ENCODE peak calls at places on chromosomes 4 and X, in four cellular contexts. Z, E, H and X are unnamed samples.

GRCh38 chr4:137226900-137227299 is 305.4 kb downstream of the PCDH18 start:
- DNase-seq in Z (no peak), E (no peak), H (peak; percentile 9), X (no peak)

GRCh38 chr4:139286186-139286698 is 6.2 kb upstream of the MGARP start:
- DNase-seq in Z (no peak), E (peak; percentile 52), H (no peak), X (no peak)

GRCh38 chrX:134692990-134693389 is 34.7 kb upstream of the PLAC1 start:
- DNase-seq in Z (no peak), E (peak; percentile 79), H (no peak), X (no peak)

GRCh38 chrX:70454441-70455365 is 10.1 kb downstream of the DLG3 start:
- DNase-seq in Z (peak; percentile 50), E (peak; percentile 23), H (peak; percentile 73), X (peak; percentile 84)

GRCh38 chrX:103628386-103629290 is at the start of gene TCEAL1:
- DNase-seq in Z (peak; percentile 10), E (peak; percentile 38), H (peak; percentile 28), X (peak; percentile 65)

GRCh38 chr4:38058186-38058585 is 98.0 kb downstream of the PTTG2 start:
- DNase-seq in Z (no peak), E (no peak), H (no peak), X (no peak)

GRCh38 chrX:122866527-122866926 is 317.6 kb upstream of the GRIA3 start:
- DNase-seq in Z (no peak), E (peak; percentile 90), H (no peak), X (no peak)

GRCh38 chrX:11944486-11944885 is 186.4 kb downstream of the MSL3 start:
- DNase-seq in Z (no peak), E (peak; percentile 39), H (peak; percentile 38), X (peak; percentile 13)

GRCh38 chrX:46803140-46803539 is 33.7 kb upstream of the RP2 start:
- DNase-seq in Z (no peak), E (no peak), H (no peak), X (no peak)

GRCh38 chrX:41600266-41600665 is 88.5 kb upstream of the GPR34 start:
- DNase-seq in Z (no peak), E (peak; percentile 83), H (no peak), X (no peak)

GRCh38 chr4:74610491-74610890 is 165.6 kb downstream of the AREG start:
- DNase-seq in Z (no peak), E (no peak), H (no peak), X (no peak)

GRCh38 chr4:118816538-118817177 is 19.3 kb downstream of the SEC24D start:
- DNase-seq in Z (no peak), E (peak; percentile 58), H (no peak), X (peak; percentile 7)

GRCh38 chr4:59920414-59920813 is 1279.7 kb upstream of the ADGRL3 start:
- DNase-seq in Z (no peak), E (no peak), H (no peak), X (no peak)

GRCh38 chr4:53929955-53930798 is 134.2 kb downstream of the CHIC2 start:
- DNase-seq in Z (peak; percentile 31), E (peak; percentile 86), H (peak; percentile 68), X (peak; percentile 82)

GRCh38 chr4:94534401-94535312 is 82.9 kb downstream of the PDLIM5 start:
- DNase-seq in Z (no peak), E (no peak), H (no peak), X (no peak)

GRCh38 chr4:40180356-40180755 is 16.5 kb upstream of the RHOH start:
- DNase-seq in Z (no peak), E (peak; percentile 91), H (no peak), X (no peak)

GRCh38 chr4:114312349-114312748 is 286.3 kb upstream of the UGT8 start:
- DNase-seq in Z (no peak), E (no peak), H (no peak), X (no peak)

GRCh38 chr4:164856396-164856795 is 20.6 kb upstream of the APELA start:
- DNase-seq in Z (no peak), E (no peak), H (no peak), X (no peak)

GRCh38 chrX:100904433-100904832 is 24.3 kb downstream of the XKRX start:
- DNase-seq in Z (no peak), E (no peak), H (no peak), X (no peak)

GRCh38 chr4:129623233-129623632 is 527.3 kb downstream of the C4orf33 start:
- DNase-seq in Z (no peak), E (no peak), H (no peak), X (no peak)

GRCh38 chrX:118208476-118208875 is 91.9 kb upstream of the KLHL13 start:
- DNase-seq in Z (no peak), E (no peak), H (no peak), X (no peak)

GRCh38 chr4:185728886-185729285 is 83.1 kb downstream of the SORBS2 start:
- DNase-seq in Z (no peak), E (no peak), H (no peak), X (no peak)

GRCh38 chr4:136337216-136337615 is 1195.1 kb downstream of the PCDH18 start:
- DNase-seq in Z (no peak), E (no peak), H (no peak), X (no peak)

GRCh38 chr4:115454228-115454627 is 340.8 kb upstream of the NDST4 start:
- DNase-seq in Z (no peak), E (no peak), H (no peak), X (no peak)

GRCh38 chr4:73698217-73698616 is 42.2 kb upstream of the CXCL8 start:
- DNase-seq in Z (no peak), E (peak; percentile 81), H (no peak), X (no peak)

GRCh38 chrX:16517206-16517605 is 132.8 kb upstream of the S100G start:
- DNase-seq in Z (no peak), E (no peak), H (no peak), X (no peak)

GRCh38 chr4:139658185-139658584 is 7.4 kb upstream of the MGST2 start:
- DNase-seq in Z (no peak), E (no peak), H (no peak), X (peak; percentile 43)

GRCh38 chr4:22875592-22876257 is 183.0 kb downstream of the GBA3 start:
- DNase-seq in Z (no peak), E (no peak), H (no peak), X (no peak)

GRCh38 chr4:187073820-187074219 is 350.2 kb upstream of the FAT1 start:
- DNase-seq in Z (no peak), E (no peak), H (no peak), X (no peak)

GRCh38 chr4:15976456-15977096 is 13.6 kb upstream of the FGFBP2 start:
- DNase-seq in Z (no peak), E (no peak), H (no peak), X (no peak)

GRCh38 chr4:40992472-40993298 is 221.7 kb downstream of the APBB2 start:
- DNase-seq in Z (no peak), E (peak; percentile 87), H (no peak), X (peak; percentile 22)

GRCh38 chrX:117835034-117835433 is 281.6 kb downstream of the KLHL13 start:
- DNase-seq in Z (no peak), E (no peak), H (peak; percentile 4), X (no peak)

GRCh38 chr4:169337510-169337909 is 66.8 kb upstream of the SH3RF1 start:
- DNase-seq in Z (no peak), E (peak; percentile 99), H (no peak), X (no peak)

GRCh38 chr4:134777626-134778025 is 576.0 kb upstream of the PABPC4L start:
- DNase-seq in Z (no peak), E (no peak), H (peak; percentile 9), X (no peak)

GRCh38 chr4:124018383-124019317 is 622.1 kb downstream of the SPRY1 start:
- DNase-seq in Z (no peak), E (peak; percentile 59), H (no peak), X (peak; percentile 1)
- TF ChIP-seq CTCF in Z (no peak), E (no peak), H (no peak), X (no peak)

DNA sequence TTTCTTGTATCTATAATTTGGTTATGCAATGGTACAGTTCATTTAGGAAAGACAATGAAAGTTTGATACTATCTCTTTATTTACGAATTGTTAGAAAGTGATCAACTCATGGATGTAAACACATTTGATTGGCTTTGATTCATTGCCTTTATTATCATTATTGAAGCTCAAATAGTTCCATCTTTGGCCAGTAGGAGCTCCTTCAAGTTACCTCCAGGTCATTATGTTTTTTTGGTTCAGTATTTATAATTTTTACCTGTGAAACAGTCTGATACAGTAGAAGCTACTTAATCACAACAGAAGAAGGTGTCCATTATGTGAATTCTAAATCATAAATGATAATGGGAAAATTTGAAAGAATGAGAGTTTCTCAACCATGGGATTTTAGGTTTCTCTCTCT is 12.4 kb downstream of the NPY5R start:
- DNase-seq in Z (no peak), E (no peak), H (no peak), X (no peak)
- TF ChIP-seq CTCF in Z (no peak), E (no peak), H (peak; percentile 42), X (no peak)

GRCh38 chrX:39896951-39897740 is 200.6 kb downstream of the BCOR start:
- DNase-seq in Z (no peak), E (peak; percentile 73), H (peak; percentile 4), X (no peak)
- TF ChIP-seq CTCF in Z (no peak), E (no peak), H (no peak), X (no peak)

GRCh38 chr4:56007154-56007553 is 58.4 kb downstream of the CEP135 start:
- DNase-seq in Z (no peak), E (no peak), H (no peak), X (no peak)
- TF ChIP-seq CTCF in Z (no peak), E (no peak), H (no peak), X (no peak)